ENCODE peak calls at places on chromosome X, in four cellular contexts. One of them, this sample, is unnamed.

GRCh38 chrX:41889317-41890025 is 33.9 kb downstream of the CASK start:
- DNase-seq in PC-3: peak; percentile 72
- DNase-seq in heart right ventricle: no peak
- DNase-seq in MM.1S: no peak
- DNase-seq in this sample: no peak

GRCh38 chrX:20857746-20858145 is 516.5 kb upstream of the CNKSR2 start:
- DNase-seq in PC-3: peak; percentile 52
- DNase-seq in heart right ventricle: no peak
- DNase-seq in MM.1S: no peak
- DNase-seq in this sample: no peak

GRCh38 chrX:74422576-74423288 is 1.4 kb downstream of the SLC16A2 start:
- DNase-seq in PC-3: no peak
- DNase-seq in heart right ventricle: peak; percentile 51
- DNase-seq in MM.1S: no peak
- DNase-seq in this sample: no peak

GRCh38 chrX:105219454-105220401 is 766 bp downstream of the TEX13A start:
- DNase-seq in PC-3: no peak
- DNase-seq in heart right ventricle: no peak
- DNase-seq in MM.1S: no peak
- DNase-seq in this sample: no peak

GRCh38 chrX:1502241-1502640 is 34.7 kb downstream of the P2RY8 start:
- DNase-seq in PC-3: no peak
- DNase-seq in heart right ventricle: no peak
- DNase-seq in MM.1S: no peak
- DNase-seq in this sample: no peak

GRCh38 chrX:152656890-152657289 is 19.2 kb downstream of the GABRQ start:
- DNase-seq in PC-3: no peak
- DNase-seq in heart right ventricle: no peak
- DNase-seq in MM.1S: no peak
- DNase-seq in this sample: no peak

GRCh38 chrX:2401590-2402360 is 99.0 kb downstream of the DHRSX start:
- DNase-seq in PC-3: no peak
- DNase-seq in heart right ventricle: peak; percentile 19
- DNase-seq in MM.1S: no peak
- DNase-seq in this sample: no peak

GRCh38 chrX:57918750-57919436 is 8.6 kb upstream of the ZXDA start:
- DNase-seq in PC-3: peak; percentile 71
- DNase-seq in heart right ventricle: peak; percentile 23
- DNase-seq in MM.1S: peak; percentile 25
- DNase-seq in this sample: peak; percentile 1

GRCh38 chrX:65688403-65688881 is 21.0 kb downstream of the MSN start:
- DNase-seq in PC-3: no peak
- DNase-seq in heart right ventricle: no peak
- DNase-seq in MM.1S: peak; percentile 85
- DNase-seq in this sample: no peak

DNA sequence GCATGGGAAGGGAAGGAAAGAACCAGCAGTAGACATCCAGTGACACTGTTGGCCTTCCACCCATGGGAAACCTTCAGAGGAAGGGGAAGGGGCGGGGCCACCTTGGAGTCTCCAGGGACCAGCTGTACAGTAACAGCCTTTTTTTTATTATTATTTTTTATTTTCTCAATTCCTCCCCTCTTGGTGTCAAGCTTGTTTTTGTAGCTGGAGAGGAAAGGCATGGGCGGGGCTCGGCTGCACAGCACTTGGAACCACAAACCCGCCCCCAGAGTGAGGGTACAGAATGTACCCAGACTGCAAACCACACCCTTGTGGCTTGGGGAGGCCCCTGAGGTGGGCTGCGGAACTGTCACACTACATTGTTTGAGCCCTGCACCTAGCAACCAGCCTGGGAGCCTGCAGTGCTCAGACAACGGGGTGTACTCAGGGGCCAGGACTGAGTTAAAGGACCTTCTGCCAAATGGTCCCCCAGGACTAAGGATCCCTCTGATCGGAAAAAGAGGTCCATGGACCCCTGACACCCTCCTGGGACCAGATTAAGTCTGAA is 45.7 kb downstream of the PRPS1 start:
- DNase-seq in PC-3: no peak
- DNase-seq in heart right ventricle: peak; percentile 79
- DNase-seq in MM.1S: peak; percentile 88
- DNase-seq in this sample: peak; percentile 85
- H3K27ac ChIP-seq in PC-3: peak overlapping the region; percentile 30
- H3K27ac ChIP-seq in heart right ventricle: peak overlapping the region; percentile 88
- H3K27ac ChIP-seq in MM.1S: peak overlapping the region; percentile 98
- H3K27ac ChIP-seq in this sample: peak overlapping the region; percentile 97

GRCh38 chrX:135973025-135973547 is 702 bp downstream of the MMGT1 start:
- DNase-seq in PC-3: peak; percentile 21
- DNase-seq in heart right ventricle: no peak
- DNase-seq in MM.1S: peak; percentile 32
- DNase-seq in this sample: no peak
- TF ChIP-seq CTCF in PC-3: peak; percentile 41
- TF ChIP-seq CTCF in heart right ventricle: no peak
- TF ChIP-seq CTCF in MM.1S: peak; percentile 14
- TF ChIP-seq CTCF in this sample: no peak

GRCh38 chrX:31258163-31258562 is 186.3 kb upstream of the FTHL17 start:
- DNase-seq in PC-3: peak; percentile 6
- DNase-seq in heart right ventricle: no peak
- DNase-seq in MM.1S: no peak
- DNase-seq in this sample: no peak

GRCh38 chrX:31265383-31265782 is 193.5 kb upstream of the FTHL17 start:
- DNase-seq in PC-3: no peak
- DNase-seq in heart right ventricle: no peak
- DNase-seq in MM.1S: no peak
- DNase-seq in this sample: no peak

GRCh38 chrX:31255310-31256033 is 183.6 kb upstream of the FTHL17 start:
- DNase-seq in PC-3: no peak
- DNase-seq in heart right ventricle: no peak
- DNase-seq in MM.1S: no peak
- DNase-seq in this sample: no peak

DNA sequence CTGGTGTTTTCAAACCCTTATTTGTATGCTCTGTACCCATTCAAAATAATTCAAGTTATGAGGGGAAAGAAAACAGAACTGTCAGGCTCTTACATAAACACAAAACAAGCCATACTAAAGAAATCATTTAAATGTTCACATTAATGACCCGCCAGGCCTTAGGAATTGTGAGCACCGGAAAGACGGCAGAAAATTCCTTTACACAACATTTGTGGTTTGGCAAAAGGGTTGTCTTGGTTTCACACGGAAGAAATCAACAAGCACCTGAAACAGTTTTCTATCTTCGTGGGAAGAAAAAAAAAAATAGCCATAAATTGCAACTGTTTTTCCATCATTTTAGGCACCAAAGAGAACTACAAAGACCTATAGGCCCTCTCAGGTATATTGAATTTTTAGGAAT is 188.5 kb upstream of the FTHL17 start:
- DNase-seq in PC-3: no peak
- DNase-seq in heart right ventricle: no peak
- DNase-seq in MM.1S: no peak
- DNase-seq in this sample: no peak
- H3K27me3 ChIP-seq in PC-3: peaks cover 6% of the 10 kb centered on the region
- H3K27me3 ChIP-seq in heart right ventricle: no peaks in the 10 kb centered on the region
- H3K27me3 ChIP-seq in MM.1S: no peaks in the 10 kb centered on the region
- H3K27me3 ChIP-seq in this sample: peaks cover 8% of the 10 kb centered on the region

GRCh38 chrX:49155243-49155899 is 7.2 kb upstream of the MAGIX start:
- DNase-seq in PC-3: peak; percentile 70
- DNase-seq in heart right ventricle: peak; percentile 29
- DNase-seq in MM.1S: peak; percentile 21
- DNase-seq in this sample: no peak
- H3K27ac ChIP-seq in PC-3: peak overlapping the region; percentile 80
- H3K27ac ChIP-seq in heart right ventricle: peak overlapping the region; percentile 95
- H3K27ac ChIP-seq in MM.1S: peak overlapping the region; percentile 65
- H3K27ac ChIP-seq in this sample: peak overlapping the region; percentile 65

GRCh38 chrX:106875151-106875550 is 28.0 kb downstream of the RIPPLY1 start:
- DNase-seq in PC-3: no peak
- DNase-seq in heart right ventricle: no peak
- DNase-seq in MM.1S: no peak
- DNase-seq in this sample: no peak

DNA sequence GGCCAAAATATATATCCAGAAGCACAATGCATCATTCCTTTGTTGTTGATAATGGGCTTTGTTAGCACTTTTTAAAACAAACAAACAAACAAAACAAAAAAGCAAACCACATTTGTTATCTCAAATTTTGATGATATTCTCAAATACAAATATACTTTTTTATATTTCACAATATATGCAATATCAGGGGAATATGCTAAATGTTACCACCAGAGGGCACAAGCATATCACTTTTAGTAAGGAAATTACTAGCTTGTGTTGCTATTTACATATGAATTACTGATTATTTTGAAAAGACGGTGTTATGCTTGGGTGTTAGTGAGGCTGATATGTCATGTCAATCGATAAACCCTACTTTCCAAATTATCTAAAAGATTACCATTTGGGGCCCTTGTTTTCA is 29.1 kb downstream of the RIPPLY1 start:
- DNase-seq in PC-3: peak; percentile 70
- DNase-seq in heart right ventricle: no peak
- DNase-seq in MM.1S: peak; percentile 54
- DNase-seq in this sample: no peak
- TF ChIP-seq CTCF in PC-3: peak; percentile 78
- TF ChIP-seq CTCF in heart right ventricle: no peak
- TF ChIP-seq CTCF in MM.1S: peak; percentile 58
- TF ChIP-seq CTCF in this sample: peak; percentile 62